ENCODE peak calls at places on chromosomes 2 and 18, in eight cellular contexts. One of them, this sample, is unnamed.

GRCh38 chr2:9211496-9211895 is 4.9 kb downstream of the ASAP2 start:
- DNase-seq in DND-41: no peak
- DNase-seq in fibroblast of the aortic adventitia: peak
- DNase-seq in GM12865: no peak
- DNase-seq in mammary epithelial cell: no peak
- DNase-seq in AG04449: no peak
- DNase-seq in HCT116: no peak
- DNase-seq in psoas muscle: no peak
- DNase-seq in this sample: no peak

GRCh38 chr2:185202416-185202815 is 536.2 kb upstream of the FSIP2 start:
- DNase-seq in HCT116: no peak
- DNase-seq in GM12865: no peak
- DNase-seq in AG04449: no peak
- DNase-seq in fibroblast of the aortic adventitia: no peak
- DNase-seq in mammary epithelial cell: no peak
- DNase-seq in DND-41: no peak
- DNase-seq in psoas muscle: no peak
- DNase-seq in this sample: no peak

GRCh38 chr2:177187631-177188312 is 24.8 kb upstream of the HNRNPA3 start:
- DNase-seq in GM12865: no peak
- DNase-seq in AG04449: no peak
- DNase-seq in mammary epithelial cell: no peak
- DNase-seq in HCT116: peak
- DNase-seq in psoas muscle: no peak
- DNase-seq in DND-41: no peak
- DNase-seq in fibroblast of the aortic adventitia: peak
- DNase-seq in this sample: peak

GRCh38 chr18:72652990-72653593 is 109.0 kb upstream of the CBLN2 start:
- DNase-seq in DND-41: peak
- DNase-seq in psoas muscle: no peak
- DNase-seq in GM12865: peak
- DNase-seq in mammary epithelial cell: peak
- DNase-seq in AG04449: no peak
- DNase-seq in fibroblast of the aortic adventitia: no peak
- DNase-seq in HCT116: no peak
- DNase-seq in this sample: peak

GRCh38 chr2:53813151-53813550 is 26.3 kb downstream of the ERLEC1 start:
- DNase-seq in fibroblast of the aortic adventitia: no peak
- DNase-seq in GM12865: no peak
- DNase-seq in mammary epithelial cell: peak
- DNase-seq in DND-41: no peak
- DNase-seq in HCT116: no peak
- DNase-seq in AG04449: no peak
- DNase-seq in psoas muscle: no peak
- DNase-seq in this sample: no peak

GRCh38 chr18:54775686-54776085 is 52.6 kb upstream of the RAB27B start:
- DNase-seq in AG04449: no peak
- DNase-seq in mammary epithelial cell: peak
- DNase-seq in GM12865: no peak
- DNase-seq in HCT116: peak
- DNase-seq in psoas muscle: no peak
- DNase-seq in fibroblast of the aortic adventitia: peak
- DNase-seq in DND-41: no peak
- DNase-seq in this sample: peak

GRCh38 chr2:162007447-162008040 is 66.5 kb downstream of the DPP4 start:
- DNase-seq in AG04449: no peak
- DNase-seq in HCT116: no peak
- DNase-seq in DND-41: no peak
- DNase-seq in mammary epithelial cell: no peak
- DNase-seq in GM12865: peak
- DNase-seq in psoas muscle: no peak
- DNase-seq in fibroblast of the aortic adventitia: peak
- DNase-seq in this sample: peak

GRCh38 chr2:175734679-175735078 is 267.4 kb downstream of the LNPK start:
- DNase-seq in mammary epithelial cell: no peak
- DNase-seq in fibroblast of the aortic adventitia: no peak
- DNase-seq in AG04449: no peak
- DNase-seq in GM12865: no peak
- DNase-seq in HCT116: no peak
- DNase-seq in DND-41: no peak
- DNase-seq in psoas muscle: no peak
- DNase-seq in this sample: no peak

GRCh38 chr18:44731160-44731865 is 50.6 kb downstream of the SETBP1 start:
- DNase-seq in DND-41: no peak
- DNase-seq in fibroblast of the aortic adventitia: no peak
- DNase-seq in GM12865: peak
- DNase-seq in HCT116: no peak
- DNase-seq in mammary epithelial cell: no peak
- DNase-seq in AG04449: no peak
- DNase-seq in psoas muscle: no peak
- DNase-seq in this sample: no peak

GRCh38 chr2:239432174-239432573 is 31.4 kb upstream of the HDAC4 start:
- DNase-seq in HCT116: no peak
- DNase-seq in psoas muscle: no peak
- DNase-seq in fibroblast of the aortic adventitia: no peak
- DNase-seq in mammary epithelial cell: no peak
- DNase-seq in AG04449: no peak
- DNase-seq in DND-41: no peak
- DNase-seq in GM12865: no peak
- DNase-seq in this sample: no peak

GRCh38 chr2:206867006-206867405 is 72.3 kb upstream of the CPO start:
- DNase-seq in mammary epithelial cell: no peak
- DNase-seq in DND-41: no peak
- DNase-seq in AG04449: no peak
- DNase-seq in GM12865: no peak
- DNase-seq in fibroblast of the aortic adventitia: no peak
- DNase-seq in psoas muscle: no peak
- DNase-seq in HCT116: no peak
- DNase-seq in this sample: no peak

GRCh38 chr2:178455947-178456346 is 4.8 kb downstream of the PJVK start:
- DNase-seq in AG04449: no peak
- DNase-seq in fibroblast of the aortic adventitia: no peak
- DNase-seq in psoas muscle: no peak
- DNase-seq in GM12865: no peak
- DNase-seq in HCT116: no peak
- DNase-seq in DND-41: no peak
- DNase-seq in mammary epithelial cell: peak
- DNase-seq in this sample: peak

GRCh38 chr2:229314117-229314516 is 43.0 kb upstream of the PID1 start:
- DNase-seq in GM12865: no peak
- DNase-seq in fibroblast of the aortic adventitia: peak
- DNase-seq in DND-41: no peak
- DNase-seq in HCT116: no peak
- DNase-seq in psoas muscle: no peak
- DNase-seq in AG04449: no peak
- DNase-seq in mammary epithelial cell: no peak
- DNase-seq in this sample: no peak

GRCh38 chr18:50218432-50219197 is 23.7 kb upstream of the MYO5B start:
- DNase-seq in fibroblast of the aortic adventitia: peak
- DNase-seq in mammary epithelial cell: peak
- DNase-seq in GM12865: peak
- DNase-seq in psoas muscle: no peak
- DNase-seq in AG04449: no peak
- DNase-seq in DND-41: peak
- DNase-seq in HCT116: peak
- DNase-seq in this sample: peak

DNA sequence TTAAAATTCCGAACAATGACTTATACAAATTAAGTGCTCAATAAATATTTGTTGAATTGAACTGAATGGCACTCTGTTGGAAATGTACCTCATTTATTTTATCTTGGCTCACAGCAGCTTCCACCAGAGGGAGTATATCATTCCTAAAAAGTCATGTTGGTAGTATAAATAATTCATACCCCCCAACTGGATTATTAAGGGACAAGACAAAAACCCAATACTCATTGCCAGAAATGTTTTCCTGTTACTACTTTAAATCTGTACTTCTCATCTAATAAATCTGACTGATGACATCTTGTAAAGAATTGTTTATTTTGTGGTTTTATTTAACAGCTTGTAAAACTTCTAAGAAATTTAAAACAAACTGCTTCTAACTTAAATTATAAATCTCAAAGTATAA is 163.9 kb downstream of the CDH2 start:
- DNase-seq in mammary epithelial cell: no peak
- DNase-seq in AG04449: no peak
- DNase-seq in GM12865: no peak
- DNase-seq in HCT116: no peak
- DNase-seq in fibroblast of the aortic adventitia: peak
- DNase-seq in psoas muscle: no peak
- DNase-seq in DND-41: no peak
- DNase-seq in this sample: no peak
- TF ChIP-seq CTCF in mammary epithelial cell: peak
- TF ChIP-seq CTCF in AG04449: peak
- TF ChIP-seq CTCF in GM12865: no peak
- TF ChIP-seq CTCF in HCT116: peak
- TF ChIP-seq CTCF in fibroblast of the aortic adventitia: peak
- TF ChIP-seq CTCF in psoas muscle: no peak
- TF ChIP-seq CTCF in DND-41: peak
- TF ChIP-seq CTCF in this sample: peak

DNA sequence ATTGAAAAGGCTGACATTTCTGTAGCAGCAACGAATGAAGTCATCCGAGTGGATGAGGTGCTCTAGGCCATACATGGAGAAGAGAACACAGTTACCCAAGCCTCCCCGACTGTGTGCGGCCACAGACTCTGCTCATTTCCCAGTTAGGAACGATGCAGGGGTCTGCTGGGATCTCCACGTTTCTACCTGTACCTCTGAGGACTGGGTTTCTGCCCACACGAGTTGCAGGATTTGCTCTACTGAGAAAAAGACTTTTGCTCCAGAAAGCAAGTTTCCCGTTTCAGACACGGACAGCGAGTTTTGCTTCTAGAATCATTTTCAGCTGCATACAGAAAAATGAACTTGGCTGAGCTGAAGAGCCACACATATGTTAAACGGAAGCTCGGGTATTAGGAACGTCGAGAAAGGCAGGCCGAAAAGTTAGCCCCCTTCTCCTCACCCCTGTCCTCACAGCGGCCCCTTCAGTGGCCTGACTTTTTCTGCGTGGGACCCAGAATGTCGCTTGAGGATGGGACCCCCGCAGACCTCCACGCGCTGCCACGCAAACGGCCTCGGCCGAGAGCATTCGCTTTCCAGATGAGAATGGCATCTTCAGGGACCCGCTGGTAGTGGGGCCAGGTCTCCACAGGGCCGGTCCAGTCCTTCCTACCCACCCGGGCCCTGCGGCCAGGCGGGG is 582 bp upstream of the RAB31 start:
- DNase-seq in mammary epithelial cell: no peak
- DNase-seq in fibroblast of the aortic adventitia: peak
- DNase-seq in GM12865: peak
- DNase-seq in AG04449: no peak
- DNase-seq in HCT116: no peak
- DNase-seq in DND-41: no peak
- DNase-seq in psoas muscle: no peak
- DNase-seq in this sample: peak
- H3K4me3 ChIP-seq in mammary epithelial cell: peak
- H3K4me3 ChIP-seq in fibroblast of the aortic adventitia: peak
- H3K4me3 ChIP-seq in GM12865: peak
- H3K4me3 ChIP-seq in AG04449: peak
- H3K4me3 ChIP-seq in HCT116: peak
- H3K4me3 ChIP-seq in DND-41: no peak
- H3K4me3 ChIP-seq in psoas muscle: peak
- H3K4me3 ChIP-seq in this sample: peak

DNA sequence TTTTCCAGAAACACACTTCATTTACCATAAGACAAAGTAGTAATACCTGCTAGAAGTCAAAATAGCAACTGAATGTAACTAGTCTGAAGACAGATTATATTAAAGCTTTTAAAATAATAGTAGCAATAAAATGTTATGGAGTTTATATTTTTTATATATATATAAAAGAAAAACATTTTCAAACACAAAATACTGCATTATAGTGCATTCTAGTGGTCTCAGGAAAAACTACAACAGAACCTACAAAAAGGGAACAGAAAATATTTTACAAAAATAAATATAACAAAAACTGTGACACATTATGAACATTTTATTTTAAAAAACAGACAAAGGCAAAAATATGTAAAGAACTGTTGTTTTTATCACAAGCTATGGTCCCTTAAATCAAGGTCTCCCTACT is 48.0 kb downstream of the STRN start:
- DNase-seq in mammary epithelial cell: no peak
- DNase-seq in GM12865: no peak
- DNase-seq in HCT116: no peak
- DNase-seq in AG04449: no peak
- DNase-seq in fibroblast of the aortic adventitia: peak
- DNase-seq in psoas muscle: no peak
- DNase-seq in DND-41: no peak
- DNase-seq in this sample: no peak
- TF ChIP-seq CTCF in mammary epithelial cell: peak
- TF ChIP-seq CTCF in GM12865: no peak
- TF ChIP-seq CTCF in HCT116: peak
- TF ChIP-seq CTCF in AG04449: no peak
- TF ChIP-seq CTCF in fibroblast of the aortic adventitia: peak
- TF ChIP-seq CTCF in psoas muscle: no peak
- TF ChIP-seq CTCF in DND-41: no peak
- TF ChIP-seq CTCF in this sample: peak

DNA sequence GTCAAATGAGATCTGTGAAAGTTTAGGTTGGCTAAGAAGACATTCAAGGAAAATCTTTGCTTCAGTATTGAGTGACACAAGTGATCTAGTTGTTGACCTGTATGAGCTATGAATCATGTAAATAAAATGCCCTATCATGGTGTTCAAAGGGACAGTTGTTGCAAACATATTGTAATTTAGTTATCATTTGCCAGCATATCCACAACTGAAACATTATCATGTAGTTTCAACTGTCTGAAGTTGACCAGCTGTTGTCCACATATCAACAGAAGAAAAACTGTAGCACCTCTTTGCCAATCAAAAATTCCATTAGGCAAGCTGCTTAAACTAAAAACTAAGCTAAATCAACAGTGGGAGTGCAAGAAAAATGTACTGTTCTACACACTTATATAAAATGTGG is 527.1 kb upstream of the NRXN1 start:
- DNase-seq in GM12865: no peak
- DNase-seq in DND-41: no peak
- DNase-seq in mammary epithelial cell: no peak
- DNase-seq in psoas muscle: no peak
- DNase-seq in HCT116: no peak
- DNase-seq in AG04449: no peak
- DNase-seq in fibroblast of the aortic adventitia: no peak
- DNase-seq in this sample: no peak
- H3K4me3 ChIP-seq in GM12865: no peak
- H3K4me3 ChIP-seq in DND-41: no peak
- H3K4me3 ChIP-seq in mammary epithelial cell: no peak
- H3K4me3 ChIP-seq in psoas muscle: no peak
- H3K4me3 ChIP-seq in HCT116: no peak
- H3K4me3 ChIP-seq in AG04449: no peak
- H3K4me3 ChIP-seq in fibroblast of the aortic adventitia: no peak
- H3K4me3 ChIP-seq in this sample: no peak

This sample was measured in astrocyte of the spinal cord.